ENCODE peak calls at places on chromosomes 13 and 19, in eight cellular contexts. One of them, this sample, is unnamed.

GRCh38 chr19:43476606-43477005 is 11.2 kb upstream of the LYPD3 start:
- DNase-seq in endodermal cell: no peak
- DNase-seq in CD4-positive, CD25-positive, alpha-beta regulatory T cell: no peak
- DNase-seq in tibial artery: no peak
- DNase-seq in HCT116: no peak
- DNase-seq in breast epithelium: no peak
- DNase-seq in psoas muscle: no peak
- DNase-seq in NB4: no peak
- DNase-seq in this sample: no peak

GRCh38 chr13:50993908-50994307 is 84.3 kb downstream of the RNASEH2B start:
- DNase-seq in endodermal cell: no peak
- DNase-seq in CD4-positive, CD25-positive, alpha-beta regulatory T cell: no peak
- DNase-seq in tibial artery: no peak
- DNase-seq in HCT116: no peak
- DNase-seq in breast epithelium: no peak
- DNase-seq in psoas muscle: peak; percentile 58
- DNase-seq in NB4: no peak
- DNase-seq in this sample: no peak

GRCh38 chr19:35845215-35846037 is 6.9 kb downstream of the NPHS1 start:
- DNase-seq in endodermal cell: peak; percentile 77
- DNase-seq in CD4-positive, CD25-positive, alpha-beta regulatory T cell: peak; percentile 14
- DNase-seq in tibial artery: no peak
- DNase-seq in HCT116: peak; percentile 22
- DNase-seq in breast epithelium: no peak
- DNase-seq in psoas muscle: no peak
- DNase-seq in NB4: no peak
- DNase-seq in this sample: peak; percentile 49

GRCh38 chr13:64551755-64552154 is 2678.4 kb downstream of the PCDH9 start:
- DNase-seq in endodermal cell: no peak
- DNase-seq in CD4-positive, CD25-positive, alpha-beta regulatory T cell: no peak
- DNase-seq in tibial artery: no peak
- DNase-seq in HCT116: no peak
- DNase-seq in breast epithelium: no peak
- DNase-seq in psoas muscle: no peak
- DNase-seq in NB4: no peak
- DNase-seq in this sample: no peak

GRCh38 chr13:74068471-74068870 is 65.7 kb downstream of the KLF12 start:
- DNase-seq in endodermal cell: no peak
- DNase-seq in CD4-positive, CD25-positive, alpha-beta regulatory T cell: no peak
- DNase-seq in tibial artery: no peak
- DNase-seq in HCT116: no peak
- DNase-seq in breast epithelium: no peak
- DNase-seq in psoas muscle: no peak
- DNase-seq in NB4: no peak
- DNase-seq in this sample: no peak

GRCh38 chr13:51825681-51826254 is 19.2 kb downstream of the TMEM272 start:
- DNase-seq in endodermal cell: no peak
- DNase-seq in CD4-positive, CD25-positive, alpha-beta regulatory T cell: no peak
- DNase-seq in tibial artery: no peak
- DNase-seq in HCT116: no peak
- DNase-seq in breast epithelium: no peak
- DNase-seq in psoas muscle: no peak
- DNase-seq in NB4: no peak
- DNase-seq in this sample: no peak

GRCh38 chr13:40502236-40502635 is 164.2 kb downstream of the FOXO1 start:
- DNase-seq in endodermal cell: no peak
- DNase-seq in CD4-positive, CD25-positive, alpha-beta regulatory T cell: no peak
- DNase-seq in tibial artery: no peak
- DNase-seq in HCT116: no peak
- DNase-seq in breast epithelium: no peak
- DNase-seq in psoas muscle: no peak
- DNase-seq in NB4: no peak
- DNase-seq in this sample: no peak

GRCh38 chr13:36163303-36163702 is 32.1 kb upstream of the DCLK1 start:
- DNase-seq in endodermal cell: no peak
- DNase-seq in CD4-positive, CD25-positive, alpha-beta regulatory T cell: no peak
- DNase-seq in tibial artery: no peak
- DNase-seq in HCT116: no peak
- DNase-seq in breast epithelium: no peak
- DNase-seq in psoas muscle: no peak
- DNase-seq in NB4: no peak
- DNase-seq in this sample: no peak

GRCh38 chr19:44648536-44649370 is 5.0 kb downstream of the PVR start:
- DNase-seq in endodermal cell: no peak
- DNase-seq in CD4-positive, CD25-positive, alpha-beta regulatory T cell: no peak
- DNase-seq in tibial artery: no peak
- DNase-seq in HCT116: no peak
- DNase-seq in breast epithelium: no peak
- DNase-seq in psoas muscle: no peak
- DNase-seq in NB4: no peak
- DNase-seq in this sample: no peak

GRCh38 chr13:39025433-39025839 is 12.5 kb downstream of the PROSER1 start:
- DNase-seq in endodermal cell: no peak
- DNase-seq in CD4-positive, CD25-positive, alpha-beta regulatory T cell: no peak
- DNase-seq in tibial artery: no peak
- DNase-seq in HCT116: no peak
- DNase-seq in breast epithelium: peak; percentile 73
- DNase-seq in psoas muscle: no peak
- DNase-seq in NB4: no peak
- DNase-seq in this sample: no peak

GRCh38 chr13:79096099-79096498 is 310.0 kb downstream of the RBM26 start:
- DNase-seq in endodermal cell: no peak
- DNase-seq in CD4-positive, CD25-positive, alpha-beta regulatory T cell: no peak
- DNase-seq in tibial artery: no peak
- DNase-seq in HCT116: no peak
- DNase-seq in breast epithelium: no peak
- DNase-seq in psoas muscle: no peak
- DNase-seq in NB4: no peak
- DNase-seq in this sample: no peak

GRCh38 chr19:33813391-33814101 is 16.9 kb downstream of the KCTD15 start:
- DNase-seq in endodermal cell: peak; percentile 24
- DNase-seq in CD4-positive, CD25-positive, alpha-beta regulatory T cell: no peak
- DNase-seq in tibial artery: peak; percentile 9
- DNase-seq in HCT116: no peak
- DNase-seq in breast epithelium: no peak
- DNase-seq in psoas muscle: no peak
- DNase-seq in NB4: no peak
- DNase-seq in this sample: no peak

GRCh38 chr13:50574731-50575130 is 268.8 kb downstream of the DLEU7 start:
- DNase-seq in endodermal cell: no peak
- DNase-seq in CD4-positive, CD25-positive, alpha-beta regulatory T cell: no peak
- DNase-seq in tibial artery: no peak
- DNase-seq in HCT116: no peak
- DNase-seq in breast epithelium: no peak
- DNase-seq in psoas muscle: no peak
- DNase-seq in NB4: no peak
- DNase-seq in this sample: no peak

GRCh38 chr13:105410602-105411001 is 1124.9 kb downstream of the EFNB2 start:
- DNase-seq in endodermal cell: peak; percentile 92
- DNase-seq in CD4-positive, CD25-positive, alpha-beta regulatory T cell: peak; percentile 3
- DNase-seq in tibial artery: peak; percentile 40
- DNase-seq in HCT116: peak; percentile 23
- DNase-seq in breast epithelium: peak; percentile 22
- DNase-seq in psoas muscle: peak; percentile 74
- DNase-seq in NB4: peak; percentile 55
- DNase-seq in this sample: peak; percentile 52

GRCh38 chr13:44934724-44935123 is 54.5 kb downstream of the NUFIP1 start:
- DNase-seq in endodermal cell: no peak
- DNase-seq in CD4-positive, CD25-positive, alpha-beta regulatory T cell: peak; percentile 12
- DNase-seq in tibial artery: no peak
- DNase-seq in HCT116: no peak
- DNase-seq in breast epithelium: no peak
- DNase-seq in psoas muscle: no peak
- DNase-seq in NB4: peak; percentile 58
- DNase-seq in this sample: no peak

GRCh38 chr19:49861127-49861526 is 6.2 kb downstream of the PNKP start:
- DNase-seq in endodermal cell: peak; percentile 77
- DNase-seq in CD4-positive, CD25-positive, alpha-beta regulatory T cell: no peak
- DNase-seq in tibial artery: no peak
- DNase-seq in HCT116: no peak
- DNase-seq in breast epithelium: no peak
- DNase-seq in psoas muscle: peak; percentile 76
- DNase-seq in NB4: no peak
- DNase-seq in this sample: peak; percentile 36

GRCh38 chr19:51607077-51607476 is 23.1 kb downstream of the SIGLEC5 start:
- DNase-seq in endodermal cell: no peak
- DNase-seq in CD4-positive, CD25-positive, alpha-beta regulatory T cell: peak; percentile 43
- DNase-seq in tibial artery: no peak
- DNase-seq in HCT116: no peak
- DNase-seq in breast epithelium: no peak
- DNase-seq in psoas muscle: no peak
- DNase-seq in NB4: peak; percentile 16
- DNase-seq in this sample: no peak

GRCh38 chr19:2587001-2587719 is 111.2 kb downstream of the GADD45B start:
- DNase-seq in endodermal cell: peak; percentile 83
- DNase-seq in CD4-positive, CD25-positive, alpha-beta regulatory T cell: no peak
- DNase-seq in tibial artery: peak; percentile 15
- DNase-seq in HCT116: no peak
- DNase-seq in breast epithelium: no peak
- DNase-seq in psoas muscle: no peak
- DNase-seq in NB4: peak; percentile 37
- DNase-seq in this sample: no peak

GRCh38 chr19:47107201-47107952 is 6.2 kb downstream of the ZC3H4 start:
- DNase-seq in endodermal cell: no peak
- DNase-seq in CD4-positive, CD25-positive, alpha-beta regulatory T cell: peak; percentile 75
- DNase-seq in tibial artery: no peak
- DNase-seq in HCT116: no peak
- DNase-seq in breast epithelium: no peak
- DNase-seq in psoas muscle: no peak
- DNase-seq in NB4: peak; percentile 72
- DNase-seq in this sample: peak; percentile 89

DNA sequence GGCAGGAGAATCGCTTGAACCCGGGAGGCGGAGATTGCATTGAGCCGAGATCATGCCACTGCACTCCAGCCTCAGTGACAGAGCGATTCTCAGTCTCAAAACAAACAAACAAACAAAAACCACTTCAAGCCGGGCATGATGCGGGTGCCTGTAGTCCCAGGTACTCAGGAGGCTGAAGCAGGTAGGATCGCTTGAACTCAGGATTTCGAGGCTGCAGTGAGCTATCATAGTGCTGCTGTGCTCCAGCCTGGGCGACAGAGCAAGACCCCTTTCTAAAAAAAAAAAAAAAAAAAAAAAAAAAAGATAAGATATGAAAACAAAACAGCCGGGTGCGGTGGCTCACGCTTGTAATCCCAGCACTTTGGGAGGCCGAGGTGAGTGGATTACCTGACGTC is 12.9 kb downstream of the PPP1R14A start:
- DNase-seq in endodermal cell: no peak
- DNase-seq in CD4-positive, CD25-positive, alpha-beta regulatory T cell: no peak
- DNase-seq in tibial artery: no peak
- DNase-seq in HCT116: no peak
- DNase-seq in breast epithelium: no peak
- DNase-seq in psoas muscle: no peak
- DNase-seq in NB4: no peak
- DNase-seq in this sample: no peak
- H3K4me3 ChIP-seq in endodermal cell: no peak overlapping the region
- H3K4me3 ChIP-seq in CD4-positive, CD25-positive, alpha-beta regulatory T cell: no peak overlapping the region
- H3K4me3 ChIP-seq in tibial artery: peak overlapping the region; percentile 21
- H3K4me3 ChIP-seq in HCT116: peak overlapping the region; percentile 40
- H3K4me3 ChIP-seq in breast epithelium: no peak overlapping the region
- H3K4me3 ChIP-seq in psoas muscle: peak overlapping the region; percentile 43
- H3K4me3 ChIP-seq in NB4: no peak overlapping the region
- H3K4me3 ChIP-seq in this sample: no peak overlapping the region

GRCh38 chr13:31674056-31674455 is 65.3 kb upstream of the RXFP2 start:
- DNase-seq in endodermal cell: no peak
- DNase-seq in CD4-positive, CD25-positive, alpha-beta regulatory T cell: no peak
- DNase-seq in tibial artery: no peak
- DNase-seq in HCT116: no peak
- DNase-seq in breast epithelium: no peak
- DNase-seq in psoas muscle: no peak
- DNase-seq in NB4: peak; percentile 24
- DNase-seq in this sample: no peak
- H3K4me3 ChIP-seq in endodermal cell: no peak overlapping the region
- H3K4me3 ChIP-seq in CD4-positive, CD25-positive, alpha-beta regulatory T cell: no peak overlapping the region
- H3K4me3 ChIP-seq in tibial artery: no peak overlapping the region
- H3K4me3 ChIP-seq in HCT116: no peak overlapping the region
- H3K4me3 ChIP-seq in breast epithelium: no peak overlapping the region
- H3K4me3 ChIP-seq in psoas muscle: no peak overlapping the region
- H3K4me3 ChIP-seq in NB4: no peak overlapping the region
- H3K4me3 ChIP-seq in this sample: no peak overlapping the region

GRCh38 chr19:48171584-48172170 is 1.2 kb downstream of the ZSWIM9 start:
- DNase-seq in endodermal cell: no peak
- DNase-seq in CD4-positive, CD25-positive, alpha-beta regulatory T cell: no peak
- DNase-seq in tibial artery: no peak
- DNase-seq in HCT116: no peak
- DNase-seq in breast epithelium: no peak
- DNase-seq in psoas muscle: peak; percentile 46
- DNase-seq in NB4: no peak
- DNase-seq in this sample: no peak
- H3K4me3 ChIP-seq in endodermal cell: peak overlapping the region; percentile 84
- H3K4me3 ChIP-seq in CD4-positive, CD25-positive, alpha-beta regulatory T cell: no peak overlapping the region
- H3K4me3 ChIP-seq in tibial artery: no peak overlapping the region
- H3K4me3 ChIP-seq in HCT116: peak overlapping the region; percentile 95
- H3K4me3 ChIP-seq in breast epithelium: no peak overlapping the region
- H3K4me3 ChIP-seq in psoas muscle: peak overlapping the region; percentile 88
- H3K4me3 ChIP-seq in NB4: peak overlapping the region; percentile 88
- H3K4me3 ChIP-seq in this sample: no peak overlapping the region

DNA sequence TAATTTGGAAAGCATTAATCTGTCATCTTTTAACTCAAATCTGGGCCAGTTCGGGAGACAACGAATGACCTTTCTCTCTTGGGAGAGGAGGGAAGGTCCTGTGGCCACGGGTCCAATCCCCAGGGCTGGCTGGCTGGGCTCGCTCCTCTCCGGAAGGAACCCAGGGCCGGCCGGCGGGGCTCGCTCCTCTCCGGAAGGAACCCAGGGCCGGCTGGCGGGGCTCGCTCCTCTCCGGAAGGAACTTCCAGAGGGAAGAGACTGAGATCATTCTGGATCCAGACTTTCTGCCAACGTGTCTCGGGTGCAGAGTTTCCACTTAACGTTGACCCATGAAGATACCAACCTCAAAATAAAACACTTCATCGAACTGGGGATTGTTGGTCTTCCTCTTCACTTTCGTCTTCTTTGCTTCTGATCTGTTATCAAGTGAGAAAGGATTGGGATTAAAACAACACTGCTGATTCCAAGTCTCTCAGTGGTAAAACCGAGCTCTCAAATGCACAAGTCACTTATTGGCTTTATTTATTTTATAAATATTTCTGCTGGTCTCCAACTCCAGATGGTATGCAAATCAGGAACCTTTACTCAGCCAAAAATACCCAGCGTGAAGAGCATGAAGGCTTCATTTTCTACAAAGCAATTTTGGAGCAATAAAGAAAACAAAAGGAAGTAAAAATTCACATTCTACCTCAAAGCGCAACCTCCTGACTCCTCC is 53.3 kb upstream of the C13orf46 start:
- DNase-seq in endodermal cell: no peak
- DNase-seq in CD4-positive, CD25-positive, alpha-beta regulatory T cell: no peak
- DNase-seq in tibial artery: no peak
- DNase-seq in HCT116: no peak
- DNase-seq in breast epithelium: no peak
- DNase-seq in psoas muscle: peak; percentile 84
- DNase-seq in NB4: no peak
- DNase-seq in this sample: no peak
- H3K4me3 ChIP-seq in endodermal cell: no peak overlapping the region
- H3K4me3 ChIP-seq in CD4-positive, CD25-positive, alpha-beta regulatory T cell: no peak overlapping the region
- H3K4me3 ChIP-seq in tibial artery: peak overlapping the region; percentile 5
- H3K4me3 ChIP-seq in HCT116: no peak overlapping the region
- H3K4me3 ChIP-seq in breast epithelium: no peak overlapping the region
- H3K4me3 ChIP-seq in psoas muscle: no peak overlapping the region
- H3K4me3 ChIP-seq in NB4: no peak overlapping the region
- H3K4me3 ChIP-seq in this sample: no peak overlapping the region

GRCh38 chr13:28492527-28493367 is 2.2 kb downstream of the FLT1 start:
- DNase-seq in endodermal cell: no peak
- DNase-seq in CD4-positive, CD25-positive, alpha-beta regulatory T cell: peak; percentile 73
- DNase-seq in tibial artery: no peak
- DNase-seq in HCT116: no peak
- DNase-seq in breast epithelium: no peak
- DNase-seq in psoas muscle: no peak
- DNase-seq in NB4: peak; percentile 46
- DNase-seq in this sample: no peak
- H3K4me3 ChIP-seq in endodermal cell: peak overlapping the region; percentile 78
- H3K4me3 ChIP-seq in CD4-positive, CD25-positive, alpha-beta regulatory T cell: no peak overlapping the region
- H3K4me3 ChIP-seq in tibial artery: peak overlapping the region; percentile 46
- H3K4me3 ChIP-seq in HCT116: no peak overlapping the region
- H3K4me3 ChIP-seq in breast epithelium: peak overlapping the region; percentile 46
- H3K4me3 ChIP-seq in psoas muscle: peak overlapping the region; percentile 72
- H3K4me3 ChIP-seq in NB4: no peak overlapping the region
- H3K4me3 ChIP-seq in this sample: no peak overlapping the region